ENCODE peak calls at places on chromosomes 12 and 14, in ten cellular contexts. Z is GM12865, E is mucosa of descending colon, C is nephron progenitor cell, K is tibial artery, D is heart right ventricle, B is MM.1S, T is transverse colon, Q is WTC11, S is MCF 10A. Y is an unnamed sample.

GRCh38 chr12:3185260-3185870 is 108.2 kb downstream of the TSPAN9 start:
- DNase-seq in Z (no peak), E (no peak), C (no peak), K (no peak), D (peak), B (no peak), T (no peak), Q (no peak), S (no peak), Y (no peak)

GRCh38 chr12:66549050-66549389 is 129.9 kb downstream of the GRIP1 start:
- DNase-seq in Z (no peak), E (no peak), C (no peak), K (no peak), D (no peak), B (no peak), T (no peak), Q (no peak), S (no peak), Y (no peak)

GRCh38 chr14:95196268-95196667 is 38.9 kb upstream of the DICER1 start:
- DNase-seq in Z (peak), E (no peak), C (no peak), K (no peak), D (no peak), B (no peak), T (no peak), Q (no peak), S (peak), Y (no peak)

GRCh38 chr12:15796493-15797141 is 7.4 kb upstream of the EPS8 start:
- DNase-seq in Z (no peak), E (no peak), C (no peak), K (no peak), D (no peak), B (no peak), T (no peak), Q (no peak), S (peak), Y (no peak)

GRCh38 chr12:13973981-13974380 is 7.4 kb downstream of the GRIN2B start:
- DNase-seq in Z (no peak), E (no peak), C (no peak), K (no peak), D (no peak), B (no peak), T (no peak), Q (no peak), S (no peak), Y (no peak)

GRCh38 chr12:10720974-10721565 is 2.1 kb downstream of the YBX3 start:
- DNase-seq in Z (no peak), E (no peak), C (no peak), K (no peak), D (no peak), B (no peak), T (no peak), Q (no peak), S (no peak), Y (no peak)

GRCh38 chr12:132250707-132251106 is 78.7 kb downstream of the GALNT9 start:
- DNase-seq in Z (no peak), E (peak), C (no peak), K (no peak), D (no peak), B (no peak), T (no peak), Q (no peak), S (no peak), Y (no peak)

GRCh38 chr14:36975834-36976233 is 196.6 kb downstream of the SLC25A21 start:
- DNase-seq in Z (no peak), E (no peak), C (no peak), K (no peak), D (no peak), B (no peak), T (no peak), Q (no peak), S (peak), Y (no peak)

GRCh38 chr12:54759751-54760150 is 94.6 kb upstream of the MUCL1 start:
- DNase-seq in Z (peak), E (no peak), C (peak), K (no peak), D (no peak), B (peak), T (no peak), Q (peak), S (peak), Y (no peak)

GRCh38 chr12:2644678-2645405 is 149.9 kb upstream of the FKBP4 start:
- DNase-seq in Z (no peak), E (no peak), C (no peak), K (no peak), D (no peak), B (no peak), T (no peak), Q (peak), S (no peak), Y (no peak)

GRCh38 chr12:62933871-62934798 is 815 bp downstream of the PPM1H start:
- DNase-seq in Z (peak), E (peak), C (peak), K (peak), D (peak), B (peak), T (peak), Q (peak), S (peak), Y (no peak)

GRCh38 chr12:115846516-115846915 is 431.0 kb downstream of the MED13L start:
- DNase-seq in Z (no peak), E (no peak), C (no peak), K (no peak), D (no peak), B (no peak), T (no peak), Q (no peak), S (no peak), Y (no peak)

GRCh38 chr12:117333331-117334000 is 28.0 kb downstream of the NOS1 start:
- DNase-seq in Z (no peak), E (no peak), C (peak), K (no peak), D (no peak), B (no peak), T (no peak), Q (no peak), S (no peak), Y (no peak)

GRCh38 chr14:35353409-35354172 is 51.0 kb downstream of the NFKBIA start:
- DNase-seq in Z (no peak), E (no peak), C (no peak), K (no peak), D (no peak), B (no peak), T (no peak), Q (no peak), S (no peak), Y (no peak)
- TF ChIP-seq CTCF in Z (no peak), E (no peak), C (no peak), K (no peak), D (no peak), B (no peak), T (no peak), Q (no peak), S (no peak), Y (no peak)

DNA sequence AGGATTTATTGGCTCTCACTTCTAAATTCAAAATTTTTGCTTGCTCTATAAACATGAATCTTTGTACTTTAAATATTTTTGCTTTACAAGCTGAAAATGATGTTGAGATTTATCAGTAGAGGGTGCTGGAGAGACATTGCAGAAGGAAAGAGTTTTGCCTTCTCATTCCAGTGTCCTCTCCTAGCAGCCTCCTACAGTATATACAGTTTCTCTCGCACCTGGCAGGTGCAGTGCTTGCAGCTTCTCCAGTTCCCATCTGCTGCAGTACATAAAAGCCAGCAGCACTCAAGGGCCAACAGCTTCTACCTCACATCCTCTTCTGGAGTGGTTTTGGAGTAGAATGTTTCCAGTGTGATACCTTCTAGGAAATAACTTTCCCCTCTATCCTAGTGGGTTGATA is 601.8 kb upstream of the ATXN7L3B start:
- DNase-seq in Z (no peak), E (no peak), C (no peak), K (no peak), D (no peak), B (peak), T (no peak), Q (no peak), S (peak), Y (no peak)
- TF ChIP-seq CTCF in Z (no peak), E (no peak), C (peak), K (no peak), D (no peak), B (peak), T (no peak), Q (no peak), S (peak), Y (no peak)

DNA sequence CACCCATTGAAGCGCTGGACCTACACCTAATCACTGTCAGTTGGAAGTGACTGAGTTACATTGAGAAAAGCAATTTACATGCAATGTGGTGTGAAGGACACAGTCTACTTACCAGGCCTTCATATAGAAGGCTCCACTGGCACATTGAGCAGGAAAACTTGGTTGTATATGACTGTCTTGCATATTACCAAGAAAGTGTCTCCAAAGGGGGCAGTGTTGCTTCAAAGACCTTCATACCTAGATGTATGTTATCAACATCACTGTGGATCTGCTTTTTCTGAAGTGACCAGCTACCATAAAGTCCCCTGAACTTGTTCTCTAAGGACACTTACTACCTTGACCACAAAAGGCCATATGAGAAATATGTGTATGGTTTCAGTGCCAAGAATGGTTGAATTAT is 64.1 kb downstream of the NELL2 start:
- DNase-seq in Z (peak), E (no peak), C (no peak), K (no peak), D (no peak), B (peak), T (no peak), Q (no peak), S (peak), Y (no peak)
- TF ChIP-seq CTCF in Z (peak), E (no peak), C (no peak), K (no peak), D (no peak), B (peak), T (peak), Q (no peak), S (no peak), Y (no peak)

GRCh38 chr14:68261092-68261842 is 441.7 kb downstream of the RAD51B start:
- DNase-seq in Z (peak), E (no peak), C (no peak), K (no peak), D (no peak), B (no peak), T (no peak), Q (no peak), S (no peak), Y (no peak)
- TF ChIP-seq CTCF in Z (no peak), E (no peak), C (no peak), K (no peak), D (no peak), B (no peak), T (no peak), Q (no peak), S (no peak), Y (no peak)

GRCh38 chr12:75623631-75624118 is 112.3 kb upstream of the KRR1 start:
- DNase-seq in Z (no peak), E (no peak), C (no peak), K (no peak), D (no peak), B (no peak), T (no peak), Q (peak), S (peak), Y (no peak)
- TF ChIP-seq CTCF in Z (no peak), E (no peak), C (no peak), K (no peak), D (peak), B (no peak), T (peak), Q (no peak), S (peak), Y (no peak)